ENCODE peak calls at places on chromosomes 3 and 15, in eight cellular contexts. C is EL; Q is neural crest cell; G is GM12864; W is RWPE2; D is mammary epithelial cell; U is MV-4-11; N is stimulated activated CD8-positive, alpha-beta memory T cell treated with anti-CD3 and anti-CD28 coated beads, Interleukin-7, amount 100 ng/mL, for 24 hours. S is an unnamed sample.
A peak's percentile ranks its signal among the peaks of the same experiment; 100 is the strongest.

GRCh38 chr3:69088033-69088432 is 3.3 kb downstream of the ARL6IP5 start:
- DNase-seq in C (peak; percentile 49), Q (no peak), G (no peak), W (no peak), D (peak; percentile 65), U (peak; percentile 54), N (no peak), S (peak; percentile 13)

GRCh38 chr3:43872901-43873300 is 182.2 kb downstream of the ABHD5 start:
- DNase-seq in C (peak; percentile 77), Q (no peak), G (no peak), W (no peak), D (no peak), U (no peak), N (no peak), S (peak; percentile 54)

GRCh38 chr3:126034481-126035361 is 49.2 kb downstream of the SLC41A3 start:
- DNase-seq in C (peak; percentile 32), Q (no peak), G (no peak), W (no peak), D (peak; percentile 51), U (no peak), N (no peak), S (peak; percentile 2)

GRCh38 chr3:115660646-115661442 is 37.5 kb downstream of the GAP43 start:
- DNase-seq in C (no peak), Q (no peak), G (no peak), W (no peak), D (no peak), U (no peak), N (no peak), S (no peak)

GRCh38 chr3:52783211-52783555 is 5.8 kb downstream of the ITIH1 start:
- DNase-seq in C (no peak), Q (no peak), G (no peak), W (no peak), D (no peak), U (no peak), N (no peak), S (no peak)

GRCh38 chr3:141456328-141456689 is 30.5 kb upstream of the RASA2 start:
- DNase-seq in C (peak; percentile 93), Q (no peak), G (no peak), W (no peak), D (no peak), U (no peak), N (no peak), S (no peak)

GRCh38 chr15:101813803-101814534 is 2.0 kb downstream of the OR4F15 start:
- DNase-seq in C (peak; percentile 25), Q (no peak), G (no peak), W (no peak), D (no peak), U (no peak), N (no peak), S (no peak)

GRCh38 chr3:162338514-162338913 is 841.9 kb downstream of the OTOL1 start:
- DNase-seq in C (peak; percentile 38), Q (no peak), G (no peak), W (no peak), D (no peak), U (no peak), N (no peak), S (peak; percentile 56)

GRCh38 chr3:126530171-126531050 is 6.5 kb downstream of the CHST13 start:
- DNase-seq in C (no peak), Q (no peak), G (no peak), W (no peak), D (no peak), U (peak; percentile 98), N (no peak), S (no peak)